ENCODE peak calls at places on chromosomes 12 and 14, in ten cellular contexts. F is K562; R is anterior cingulate cortex; V is heart right ventricle; T is neural progenitor cell; W is stimulated activated CD4-positive, alpha-beta T cell treated with anti-CD3 and anti-CD28 coated beads, TNF-alpha, amount 100 ng/mL, for 48 hours; I is MG63; U is CD8-positive, alpha-beta memory T cell; Y is HuH-7; X is iPS-NIHi11. A is an unnamed sample.

GRCh38 chr12:116959845-116960514 is 49.2 kb downstream of the FBXW8 start:
- DNase-seq in V (no peak), X (no peak), R (no peak), F (no peak), U (no peak), Y (no peak), W (peak), T (no peak), I (no peak), A (no peak)

GRCh38 chr12:64669270-64669842 is 59.1 kb downstream of the RASSF3 start:
- DNase-seq in X (peak), I (no peak), V (peak), U (peak), W (no peak), R (no peak), T (no peak), F (peak), Y (no peak), A (no peak)

GRCh38 chr14:29773990-29774389 is 153.7 kb downstream of the PRKD1 start:
- DNase-seq in I (no peak), T (no peak), W (no peak), R (no peak), U (no peak), X (no peak), Y (no peak), F (no peak), V (no peak), A (no peak)

GRCh38 chr14:31492759-31493498 is 5.1 kb upstream of the GPR33 start:
- DNase-seq in V (no peak), W (no peak), F (no peak), X (no peak), Y (no peak), T (no peak), R (no peak), I (no peak), U (no peak), A (peak)

GRCh38 chr12:53239643-53240258 is 7.7 kb upstream of the RARG start:
- DNase-seq in T (no peak), R (no peak), W (no peak), F (no peak), V (no peak), X (no peak), I (no peak), Y (no peak), U (no peak), A (no peak)

GRCh38 chr14:35821546-35822411 is 4.4 kb upstream of the BRMS1L start:
- DNase-seq in T (no peak), X (peak), Y (peak), V (no peak), I (no peak), U (no peak), W (no peak), R (no peak), F (peak), A (peak)

GRCh38 chr14:93834739-93835383 is 46.6 kb upstream of the PRIMA1 start:
- DNase-seq in Y (no peak), T (no peak), W (no peak), X (no peak), F (no peak), V (no peak), U (no peak), R (no peak), I (no peak), A (no peak)

GRCh38 chr12:110627500-110628195 is 13.7 kb downstream of the TCTN1 start:
- DNase-seq in F (no peak), V (no peak), I (no peak), U (no peak), W (no peak), R (no peak), X (no peak), T (no peak), Y (no peak), A (no peak)

GRCh38 chr14:56608682-56609081 is 29.1 kb downstream of the TMEM260 start:
- DNase-seq in Y (no peak), W (no peak), X (no peak), T (no peak), I (no peak), F (no peak), V (no peak), R (no peak), U (no peak), A (no peak)

GRCh38 chr12:120292411-120292660 is 633 bp upstream of the RNU4-2 start:
- DNase-seq in T (no peak), R (no peak), W (peak), Y (no peak), X (no peak), F (no peak), U (no peak), I (no peak), V (no peak), A (no peak)

GRCh38 chr12:69007166-69007857 is 74.3 kb upstream of the CPM start:
- DNase-seq in R (no peak), X (peak), T (peak), V (no peak), I (peak), F (no peak), U (no peak), W (no peak), Y (no peak), A (no peak)

GRCh38 chr12:6769003-6769389 is 2.8 kb downstream of the PTMS start:
- DNase-seq in Y (no peak), U (no peak), T (peak), V (peak), X (peak), R (no peak), F (peak), I (peak), W (no peak), A (peak)

GRCh38 chr12:26112703-26113147 is 12.1 kb downstream of the BHLHE41 start:
- DNase-seq in W (no peak), Y (no peak), F (no peak), I (no peak), X (no peak), U (no peak), V (no peak), R (no peak), T (peak), A (no peak)

GRCh38 chr14:105312973-105313372 is 1.6 kb upstream of the PACS2 start:
- DNase-seq in R (peak), W (no peak), I (no peak), Y (no peak), F (no peak), T (no peak), V (no peak), U (no peak), X (no peak), A (no peak)

GRCh38 chr14:96772929-96773328 is 24.3 kb upstream of the VRK1 start:
- DNase-seq in R (no peak), Y (no peak), V (no peak), X (no peak), W (no peak), T (no peak), F (no peak), I (no peak), U (no peak), A (no peak)

GRCh38 chr12:62910549-62911169 is 24.3 kb downstream of the PPM1H start:
- DNase-seq in T (no peak), V (no peak), W (no peak), F (peak), X (no peak), I (no peak), U (no peak), Y (no peak), R (no peak), A (peak)

GRCh38 chr12:53995311-53996187 is 4.4 kb upstream of the HOXC9 start:
- DNase-seq in I (peak), V (no peak), F (peak), X (peak), W (no peak), T (no peak), R (no peak), Y (peak), U (no peak), A (no peak)